ENCODE peak calls at places on chromosomes 16 and 17, in ten cellular contexts. One of them, this sample, is unnamed.

GRCh38 chr17:44850025-44850424 is 2.3 kb downstream of the HIGD1B start:
- DNase-seq in BJ: no peak
- DNase-seq in NCI-H1436: peak; percentile 54
- DNase-seq in NCI-H2029: no peak
- DNase-seq in activated effector memory CD4-positive, alpha-beta T cell treated with anti-CD3 and anti-CD28 coated beads, Interleukin-2, amount 50 U/mL, for 16 hours: no peak
- DNase-seq in stimulated activated CD8-positive, alpha-beta memory T cell treated with anti-CD3 and anti-CD28 coated beads, Interleukin-12 subunit alpha, Interleukin-12 subunit beta, amount 100 ng/mL, for 4 hours: no peak
- DNase-seq in hippocampal formation: no peak
- DNase-seq in C1 segment of cervical spinal cord: no peak
- DNase-seq in activated CD4-positive, alpha-beta T cell treated with anti-CD3 and anti-CD28 coated beads, Interleukin-2, amount 50 U/mL, for 48 hours: no peak
- DNase-seq in GM04504: no peak
- DNase-seq in this sample: no peak

GRCh38 chr16:66344533-66345145 is 21.9 kb upstream of the CDH5 start:
- DNase-seq in hippocampal formation: peak; percentile 29
- DNase-seq in BJ: no peak
- DNase-seq in GM04504: no peak
- DNase-seq in NCI-H2029: no peak
- DNase-seq in stimulated activated CD8-positive, alpha-beta memory T cell treated with anti-CD3 and anti-CD28 coated beads, Interleukin-12 subunit alpha, Interleukin-12 subunit beta, amount 100 ng/mL, for 4 hours: no peak
- DNase-seq in activated effector memory CD4-positive, alpha-beta T cell treated with anti-CD3 and anti-CD28 coated beads, Interleukin-2, amount 50 U/mL, for 16 hours: no peak
- DNase-seq in C1 segment of cervical spinal cord: no peak
- DNase-seq in activated CD4-positive, alpha-beta T cell treated with anti-CD3 and anti-CD28 coated beads, Interleukin-2, amount 50 U/mL, for 48 hours: peak; percentile 40
- DNase-seq in NCI-H1436: peak; percentile 40
- DNase-seq in this sample: no peak

GRCh38 chr16:55499951-55500350 is 8.9 kb upstream of the LPCAT2 start:
- DNase-seq in NCI-H2029: no peak
- DNase-seq in NCI-H1436: no peak
- DNase-seq in activated CD4-positive, alpha-beta T cell treated with anti-CD3 and anti-CD28 coated beads, Interleukin-2, amount 50 U/mL, for 48 hours: peak; percentile 28
- DNase-seq in stimulated activated CD8-positive, alpha-beta memory T cell treated with anti-CD3 and anti-CD28 coated beads, Interleukin-12 subunit alpha, Interleukin-12 subunit beta, amount 100 ng/mL, for 4 hours: no peak
- DNase-seq in activated effector memory CD4-positive, alpha-beta T cell treated with anti-CD3 and anti-CD28 coated beads, Interleukin-2, amount 50 U/mL, for 16 hours: no peak
- DNase-seq in hippocampal formation: no peak
- DNase-seq in GM04504: peak; percentile 96
- DNase-seq in BJ: peak; percentile 98
- DNase-seq in C1 segment of cervical spinal cord: peak; percentile 17
- DNase-seq in this sample: peak; percentile 97

GRCh38 chr17:49567104-49567521 is 8.6 kb upstream of the NXPH3 start:
- DNase-seq in NCI-H2029: no peak
- DNase-seq in activated CD4-positive, alpha-beta T cell treated with anti-CD3 and anti-CD28 coated beads, Interleukin-2, amount 50 U/mL, for 48 hours: no peak
- DNase-seq in stimulated activated CD8-positive, alpha-beta memory T cell treated with anti-CD3 and anti-CD28 coated beads, Interleukin-12 subunit alpha, Interleukin-12 subunit beta, amount 100 ng/mL, for 4 hours: no peak
- DNase-seq in activated effector memory CD4-positive, alpha-beta T cell treated with anti-CD3 and anti-CD28 coated beads, Interleukin-2, amount 50 U/mL, for 16 hours: no peak
- DNase-seq in C1 segment of cervical spinal cord: no peak
- DNase-seq in hippocampal formation: no peak
- DNase-seq in NCI-H1436: no peak
- DNase-seq in GM04504: no peak
- DNase-seq in BJ: no peak
- DNase-seq in this sample: no peak

GRCh38 chr16:68732068-68732680 is 4.9 kb upstream of the CDH1 start:
- DNase-seq in activated CD4-positive, alpha-beta T cell treated with anti-CD3 and anti-CD28 coated beads, Interleukin-2, amount 50 U/mL, for 48 hours: no peak
- DNase-seq in GM04504: no peak
- DNase-seq in activated effector memory CD4-positive, alpha-beta T cell treated with anti-CD3 and anti-CD28 coated beads, Interleukin-2, amount 50 U/mL, for 16 hours: no peak
- DNase-seq in C1 segment of cervical spinal cord: no peak
- DNase-seq in NCI-H1436: no peak
- DNase-seq in stimulated activated CD8-positive, alpha-beta memory T cell treated with anti-CD3 and anti-CD28 coated beads, Interleukin-12 subunit alpha, Interleukin-12 subunit beta, amount 100 ng/mL, for 4 hours: no peak
- DNase-seq in NCI-H2029: peak; percentile 63
- DNase-seq in BJ: no peak
- DNase-seq in hippocampal formation: no peak
- DNase-seq in this sample: no peak

GRCh38 chr16:9337262-9338032 is 246.0 kb downstream of the HAPSTR1 start:
- DNase-seq in activated CD4-positive, alpha-beta T cell treated with anti-CD3 and anti-CD28 coated beads, Interleukin-2, amount 50 U/mL, for 48 hours: no peak
- DNase-seq in NCI-H2029: no peak
- DNase-seq in hippocampal formation: no peak
- DNase-seq in NCI-H1436: no peak
- DNase-seq in activated effector memory CD4-positive, alpha-beta T cell treated with anti-CD3 and anti-CD28 coated beads, Interleukin-2, amount 50 U/mL, for 16 hours: no peak
- DNase-seq in BJ: no peak
- DNase-seq in stimulated activated CD8-positive, alpha-beta memory T cell treated with anti-CD3 and anti-CD28 coated beads, Interleukin-12 subunit alpha, Interleukin-12 subunit beta, amount 100 ng/mL, for 4 hours: no peak
- DNase-seq in GM04504: no peak
- DNase-seq in C1 segment of cervical spinal cord: peak; percentile 16
- DNase-seq in this sample: no peak

GRCh38 chr17:17722081-17722905 is 41.0 kb downstream of the RAI1 start:
- DNase-seq in activated effector memory CD4-positive, alpha-beta T cell treated with anti-CD3 and anti-CD28 coated beads, Interleukin-2, amount 50 U/mL, for 16 hours: no peak
- DNase-seq in hippocampal formation: peak; percentile 45
- DNase-seq in activated CD4-positive, alpha-beta T cell treated with anti-CD3 and anti-CD28 coated beads, Interleukin-2, amount 50 U/mL, for 48 hours: no peak
- DNase-seq in GM04504: no peak
- DNase-seq in NCI-H2029: no peak
- DNase-seq in C1 segment of cervical spinal cord: peak; percentile 34
- DNase-seq in BJ: no peak
- DNase-seq in NCI-H1436: no peak
- DNase-seq in stimulated activated CD8-positive, alpha-beta memory T cell treated with anti-CD3 and anti-CD28 coated beads, Interleukin-12 subunit alpha, Interleukin-12 subunit beta, amount 100 ng/mL, for 4 hours: no peak
- DNase-seq in this sample: no peak

GRCh38 chr16:3961449-3961849 is 80.9 kb upstream of the CREBBP start:
- DNase-seq in C1 segment of cervical spinal cord: peak; percentile 81
- DNase-seq in activated CD4-positive, alpha-beta T cell treated with anti-CD3 and anti-CD28 coated beads, Interleukin-2, amount 50 U/mL, for 48 hours: no peak
- DNase-seq in BJ: no peak
- DNase-seq in NCI-H1436: no peak
- DNase-seq in NCI-H2029: no peak
- DNase-seq in activated effector memory CD4-positive, alpha-beta T cell treated with anti-CD3 and anti-CD28 coated beads, Interleukin-2, amount 50 U/mL, for 16 hours: no peak
- DNase-seq in stimulated activated CD8-positive, alpha-beta memory T cell treated with anti-CD3 and anti-CD28 coated beads, Interleukin-12 subunit alpha, Interleukin-12 subunit beta, amount 100 ng/mL, for 4 hours: no peak
- DNase-seq in hippocampal formation: peak; percentile 35
- DNase-seq in GM04504: no peak
- DNase-seq in this sample: no peak

GRCh38 chr17:46769531-46770438 is 48.7 kb downstream of the WNT3 start:
- DNase-seq in activated effector memory CD4-positive, alpha-beta T cell treated with anti-CD3 and anti-CD28 coated beads, Interleukin-2, amount 50 U/mL, for 16 hours: no peak
- DNase-seq in NCI-H2029: no peak
- DNase-seq in activated CD4-positive, alpha-beta T cell treated with anti-CD3 and anti-CD28 coated beads, Interleukin-2, amount 50 U/mL, for 48 hours: peak; percentile 8
- DNase-seq in NCI-H1436: no peak
- DNase-seq in C1 segment of cervical spinal cord: no peak
- DNase-seq in BJ: no peak
- DNase-seq in hippocampal formation: no peak
- DNase-seq in stimulated activated CD8-positive, alpha-beta memory T cell treated with anti-CD3 and anti-CD28 coated beads, Interleukin-12 subunit alpha, Interleukin-12 subunit beta, amount 100 ng/mL, for 4 hours: no peak
- DNase-seq in GM04504: no peak
- DNase-seq in this sample: no peak

GRCh38 chr17:54901230-54901847 is 687 bp downstream of the TOM1L1 start:
- DNase-seq in NCI-H2029: no peak
- DNase-seq in NCI-H1436: peak; percentile 74
- DNase-seq in hippocampal formation: no peak
- DNase-seq in GM04504: peak; percentile 34
- DNase-seq in activated CD4-positive, alpha-beta T cell treated with anti-CD3 and anti-CD28 coated beads, Interleukin-2, amount 50 U/mL, for 48 hours: no peak
- DNase-seq in C1 segment of cervical spinal cord: no peak
- DNase-seq in activated effector memory CD4-positive, alpha-beta T cell treated with anti-CD3 and anti-CD28 coated beads, Interleukin-2, amount 50 U/mL, for 16 hours: no peak
- DNase-seq in stimulated activated CD8-positive, alpha-beta memory T cell treated with anti-CD3 and anti-CD28 coated beads, Interleukin-12 subunit alpha, Interleukin-12 subunit beta, amount 100 ng/mL, for 4 hours: no peak
- DNase-seq in BJ: no peak
- DNase-seq in this sample: no peak

GRCh38 chr16:11806721-11807120 is 9.7 kb upstream of the ZC3H7A start:
- DNase-seq in activated effector memory CD4-positive, alpha-beta T cell treated with anti-CD3 and anti-CD28 coated beads, Interleukin-2, amount 50 U/mL, for 16 hours: no peak
- DNase-seq in NCI-H2029: no peak
- DNase-seq in stimulated activated CD8-positive, alpha-beta memory T cell treated with anti-CD3 and anti-CD28 coated beads, Interleukin-12 subunit alpha, Interleukin-12 subunit beta, amount 100 ng/mL, for 4 hours: no peak
- DNase-seq in BJ: no peak
- DNase-seq in NCI-H1436: no peak
- DNase-seq in activated CD4-positive, alpha-beta T cell treated with anti-CD3 and anti-CD28 coated beads, Interleukin-2, amount 50 U/mL, for 48 hours: no peak
- DNase-seq in C1 segment of cervical spinal cord: no peak
- DNase-seq in hippocampal formation: no peak
- DNase-seq in GM04504: no peak
- DNase-seq in this sample: no peak

GRCh38 chr17:1746975-1747543 is 4.4 kb downstream of the SERPINF2 start:
- DNase-seq in NCI-H1436: no peak
- DNase-seq in GM04504: no peak
- DNase-seq in BJ: no peak
- DNase-seq in hippocampal formation: no peak
- DNase-seq in NCI-H2029: no peak
- DNase-seq in stimulated activated CD8-positive, alpha-beta memory T cell treated with anti-CD3 and anti-CD28 coated beads, Interleukin-12 subunit alpha, Interleukin-12 subunit beta, amount 100 ng/mL, for 4 hours: no peak
- DNase-seq in activated CD4-positive, alpha-beta T cell treated with anti-CD3 and anti-CD28 coated beads, Interleukin-2, amount 50 U/mL, for 48 hours: no peak
- DNase-seq in activated effector memory CD4-positive, alpha-beta T cell treated with anti-CD3 and anti-CD28 coated beads, Interleukin-2, amount 50 U/mL, for 16 hours: no peak
- DNase-seq in C1 segment of cervical spinal cord: no peak
- DNase-seq in this sample: no peak

GRCh38 chr17:4679652-4680051 is 24.3 kb downstream of the PELP1 start:
- DNase-seq in GM04504: no peak
- DNase-seq in hippocampal formation: no peak
- DNase-seq in C1 segment of cervical spinal cord: no peak
- DNase-seq in NCI-H1436: no peak
- DNase-seq in BJ: peak; percentile 7
- DNase-seq in stimulated activated CD8-positive, alpha-beta memory T cell treated with anti-CD3 and anti-CD28 coated beads, Interleukin-12 subunit alpha, Interleukin-12 subunit beta, amount 100 ng/mL, for 4 hours: no peak
- DNase-seq in NCI-H2029: no peak
- DNase-seq in activated CD4-positive, alpha-beta T cell treated with anti-CD3 and anti-CD28 coated beads, Interleukin-2, amount 50 U/mL, for 48 hours: no peak
- DNase-seq in activated effector memory CD4-positive, alpha-beta T cell treated with anti-CD3 and anti-CD28 coated beads, Interleukin-2, amount 50 U/mL, for 16 hours: no peak
- DNase-seq in this sample: peak; percentile 16

GRCh38 chr17:64920026-64920418 is 744 bp upstream of the LRRC37A3 start:
- DNase-seq in NCI-H2029: no peak
- DNase-seq in stimulated activated CD8-positive, alpha-beta memory T cell treated with anti-CD3 and anti-CD28 coated beads, Interleukin-12 subunit alpha, Interleukin-12 subunit beta, amount 100 ng/mL, for 4 hours: no peak
- DNase-seq in C1 segment of cervical spinal cord: no peak
- DNase-seq in BJ: no peak
- DNase-seq in NCI-H1436: no peak
- DNase-seq in hippocampal formation: no peak
- DNase-seq in activated effector memory CD4-positive, alpha-beta T cell treated with anti-CD3 and anti-CD28 coated beads, Interleukin-2, amount 50 U/mL, for 16 hours: no peak
- DNase-seq in activated CD4-positive, alpha-beta T cell treated with anti-CD3 and anti-CD28 coated beads, Interleukin-2, amount 50 U/mL, for 48 hours: peak; percentile 21
- DNase-seq in GM04504: no peak
- DNase-seq in this sample: no peak

GRCh38 chr16:70433456-70434103 is 5.3 kb downstream of the ST3GAL2 start:
- DNase-seq in NCI-H1436: no peak
- DNase-seq in BJ: peak; percentile 67
- DNase-seq in C1 segment of cervical spinal cord: peak; percentile 37
- DNase-seq in activated CD4-positive, alpha-beta T cell treated with anti-CD3 and anti-CD28 coated beads, Interleukin-2, amount 50 U/mL, for 48 hours: no peak
- DNase-seq in stimulated activated CD8-positive, alpha-beta memory T cell treated with anti-CD3 and anti-CD28 coated beads, Interleukin-12 subunit alpha, Interleukin-12 subunit beta, amount 100 ng/mL, for 4 hours: no peak
- DNase-seq in NCI-H2029: no peak
- DNase-seq in activated effector memory CD4-positive, alpha-beta T cell treated with anti-CD3 and anti-CD28 coated beads, Interleukin-2, amount 50 U/mL, for 16 hours: no peak
- DNase-seq in hippocampal formation: no peak
- DNase-seq in GM04504: peak; percentile 77
- DNase-seq in this sample: peak; percentile 29

GRCh38 chr16:65445313-65446260 is 323.7 kb upstream of the CDH11 start:
- DNase-seq in NCI-H1436: no peak
- DNase-seq in stimulated activated CD8-positive, alpha-beta memory T cell treated with anti-CD3 and anti-CD28 coated beads, Interleukin-12 subunit alpha, Interleukin-12 subunit beta, amount 100 ng/mL, for 4 hours: no peak
- DNase-seq in hippocampal formation: no peak
- DNase-seq in activated effector memory CD4-positive, alpha-beta T cell treated with anti-CD3 and anti-CD28 coated beads, Interleukin-2, amount 50 U/mL, for 16 hours: no peak
- DNase-seq in C1 segment of cervical spinal cord: no peak
- DNase-seq in GM04504: no peak
- DNase-seq in BJ: no peak
- DNase-seq in activated CD4-positive, alpha-beta T cell treated with anti-CD3 and anti-CD28 coated beads, Interleukin-2, amount 50 U/mL, for 48 hours: no peak
- DNase-seq in NCI-H2029: no peak
- DNase-seq in this sample: no peak

GRCh38 chr17:21250719-21251305 is 2.4 kb downstream of the NATD1 start:
- DNase-seq in NCI-H1436: no peak
- DNase-seq in activated effector memory CD4-positive, alpha-beta T cell treated with anti-CD3 and anti-CD28 coated beads, Interleukin-2, amount 50 U/mL, for 16 hours: no peak
- DNase-seq in C1 segment of cervical spinal cord: no peak
- DNase-seq in NCI-H2029: no peak
- DNase-seq in BJ: no peak
- DNase-seq in hippocampal formation: no peak
- DNase-seq in GM04504: no peak
- DNase-seq in stimulated activated CD8-positive, alpha-beta memory T cell treated with anti-CD3 and anti-CD28 coated beads, Interleukin-12 subunit alpha, Interleukin-12 subunit beta, amount 100 ng/mL, for 4 hours: no peak
- DNase-seq in activated CD4-positive, alpha-beta T cell treated with anti-CD3 and anti-CD28 coated beads, Interleukin-2, amount 50 U/mL, for 48 hours: no peak
- DNase-seq in this sample: no peak

GRCh38 chr17:63358111-63358839 is 87.8 kb downstream of the CYB561 start:
- DNase-seq in GM04504: peak; percentile 86
- DNase-seq in C1 segment of cervical spinal cord: no peak
- DNase-seq in hippocampal formation: no peak
- DNase-seq in NCI-H2029: no peak
- DNase-seq in activated CD4-positive, alpha-beta T cell treated with anti-CD3 and anti-CD28 coated beads, Interleukin-2, amount 50 U/mL, for 48 hours: no peak
- DNase-seq in BJ: peak; percentile 75
- DNase-seq in activated effector memory CD4-positive, alpha-beta T cell treated with anti-CD3 and anti-CD28 coated beads, Interleukin-2, amount 50 U/mL, for 16 hours: no peak
- DNase-seq in NCI-H1436: no peak
- DNase-seq in stimulated activated CD8-positive, alpha-beta memory T cell treated with anti-CD3 and anti-CD28 coated beads, Interleukin-12 subunit alpha, Interleukin-12 subunit beta, amount 100 ng/mL, for 4 hours: no peak
- DNase-seq in this sample: peak; percentile 57

GRCh38 chr17:36846410-36847292 is 90.6 kb upstream of the LHX1 start:
- DNase-seq in NCI-H2029: no peak
- DNase-seq in stimulated activated CD8-positive, alpha-beta memory T cell treated with anti-CD3 and anti-CD28 coated beads, Interleukin-12 subunit alpha, Interleukin-12 subunit beta, amount 100 ng/mL, for 4 hours: no peak
- DNase-seq in C1 segment of cervical spinal cord: no peak
- DNase-seq in activated effector memory CD4-positive, alpha-beta T cell treated with anti-CD3 and anti-CD28 coated beads, Interleukin-2, amount 50 U/mL, for 16 hours: no peak
- DNase-seq in NCI-H1436: no peak
- DNase-seq in GM04504: no peak
- DNase-seq in activated CD4-positive, alpha-beta T cell treated with anti-CD3 and anti-CD28 coated beads, Interleukin-2, amount 50 U/mL, for 48 hours: no peak
- DNase-seq in BJ: no peak
- DNase-seq in hippocampal formation: no peak
- DNase-seq in this sample: no peak

GRCh38 chr16:86343733-86344585 is 166.4 kb upstream of the FOXF1 start:
- DNase-seq in hippocampal formation: no peak
- DNase-seq in C1 segment of cervical spinal cord: no peak
- DNase-seq in activated effector memory CD4-positive, alpha-beta T cell treated with anti-CD3 and anti-CD28 coated beads, Interleukin-2, amount 50 U/mL, for 16 hours: no peak
- DNase-seq in NCI-H1436: no peak
- DNase-seq in NCI-H2029: no peak
- DNase-seq in BJ: no peak
- DNase-seq in stimulated activated CD8-positive, alpha-beta memory T cell treated with anti-CD3 and anti-CD28 coated beads, Interleukin-12 subunit alpha, Interleukin-12 subunit beta, amount 100 ng/mL, for 4 hours: no peak
- DNase-seq in activated CD4-positive, alpha-beta T cell treated with anti-CD3 and anti-CD28 coated beads, Interleukin-2, amount 50 U/mL, for 48 hours: no peak
- DNase-seq in GM04504: no peak
- DNase-seq in this sample: no peak

GRCh38 chr17:3759597-3760216 is 36.0 kb downstream of the HASPIN start:
- DNase-seq in C1 segment of cervical spinal cord: no peak
- DNase-seq in NCI-H2029: no peak
- DNase-seq in NCI-H1436: no peak
- DNase-seq in BJ: no peak
- DNase-seq in activated CD4-positive, alpha-beta T cell treated with anti-CD3 and anti-CD28 coated beads, Interleukin-2, amount 50 U/mL, for 48 hours: no peak
- DNase-seq in hippocampal formation: no peak
- DNase-seq in stimulated activated CD8-positive, alpha-beta memory T cell treated with anti-CD3 and anti-CD28 coated beads, Interleukin-12 subunit alpha, Interleukin-12 subunit beta, amount 100 ng/mL, for 4 hours: no peak
- DNase-seq in activated effector memory CD4-positive, alpha-beta T cell treated with anti-CD3 and anti-CD28 coated beads, Interleukin-2, amount 50 U/mL, for 16 hours: no peak
- DNase-seq in GM04504: no peak
- DNase-seq in this sample: no peak

GRCh38 chr17:30113213-30113612 is 3.4 kb upstream of the NSRP1 start:
- DNase-seq in hippocampal formation: no peak
- DNase-seq in BJ: no peak
- DNase-seq in NCI-H1436: no peak
- DNase-seq in activated CD4-positive, alpha-beta T cell treated with anti-CD3 and anti-CD28 coated beads, Interleukin-2, amount 50 U/mL, for 48 hours: no peak
- DNase-seq in activated effector memory CD4-positive, alpha-beta T cell treated with anti-CD3 and anti-CD28 coated beads, Interleukin-2, amount 50 U/mL, for 16 hours: no peak
- DNase-seq in C1 segment of cervical spinal cord: no peak
- DNase-seq in GM04504: no peak
- DNase-seq in NCI-H2029: peak; percentile 49
- DNase-seq in stimulated activated CD8-positive, alpha-beta memory T cell treated with anti-CD3 and anti-CD28 coated beads, Interleukin-12 subunit alpha, Interleukin-12 subunit beta, amount 100 ng/mL, for 4 hours: no peak
- DNase-seq in this sample: peak; percentile 62

GRCh38 chr17:410674-411401 is 58.2 kb upstream of the RPH3AL start:
- DNase-seq in NCI-H2029: no peak
- DNase-seq in stimulated activated CD8-positive, alpha-beta memory T cell treated with anti-CD3 and anti-CD28 coated beads, Interleukin-12 subunit alpha, Interleukin-12 subunit beta, amount 100 ng/mL, for 4 hours: peak; percentile 27
- DNase-seq in BJ: no peak
- DNase-seq in C1 segment of cervical spinal cord: peak; percentile 34
- DNase-seq in activated CD4-positive, alpha-beta T cell treated with anti-CD3 and anti-CD28 coated beads, Interleukin-2, amount 50 U/mL, for 48 hours: peak; percentile 55
- DNase-seq in GM04504: no peak
- DNase-seq in hippocampal formation: no peak
- DNase-seq in NCI-H1436: peak; percentile 21
- DNase-seq in activated effector memory CD4-positive, alpha-beta T cell treated with anti-CD3 and anti-CD28 coated beads, Interleukin-2, amount 50 U/mL, for 16 hours: peak; percentile 75
- DNase-seq in this sample: no peak

GRCh38 chr17:29699283-29699682 is 76.6 kb upstream of the CORO6 start:
- DNase-seq in NCI-H1436: no peak
- DNase-seq in C1 segment of cervical spinal cord: peak; percentile 12
- DNase-seq in hippocampal formation: peak; percentile 51
- DNase-seq in stimulated activated CD8-positive, alpha-beta memory T cell treated with anti-CD3 and anti-CD28 coated beads, Interleukin-12 subunit alpha, Interleukin-12 subunit beta, amount 100 ng/mL, for 4 hours: no peak
- DNase-seq in GM04504: no peak
- DNase-seq in activated effector memory CD4-positive, alpha-beta T cell treated with anti-CD3 and anti-CD28 coated beads, Interleukin-2, amount 50 U/mL, for 16 hours: no peak
- DNase-seq in NCI-H2029: no peak
- DNase-seq in BJ: no peak
- DNase-seq in activated CD4-positive, alpha-beta T cell treated with anti-CD3 and anti-CD28 coated beads, Interleukin-2, amount 50 U/mL, for 48 hours: no peak
- DNase-seq in this sample: no peak

GRCh38 chr16:66130296-66130910 is 236.1 kb upstream of the CDH5 start:
- DNase-seq in BJ: peak; percentile 82
- DNase-seq in activated CD4-positive, alpha-beta T cell treated with anti-CD3 and anti-CD28 coated beads, Interleukin-2, amount 50 U/mL, for 48 hours: no peak
- DNase-seq in NCI-H2029: no peak
- DNase-seq in hippocampal formation: no peak
- DNase-seq in stimulated activated CD8-positive, alpha-beta memory T cell treated with anti-CD3 and anti-CD28 coated beads, Interleukin-12 subunit alpha, Interleukin-12 subunit beta, amount 100 ng/mL, for 4 hours: no peak
- DNase-seq in C1 segment of cervical spinal cord: no peak
- DNase-seq in activated effector memory CD4-positive, alpha-beta T cell treated with anti-CD3 and anti-CD28 coated beads, Interleukin-2, amount 50 U/mL, for 16 hours: no peak
- DNase-seq in NCI-H1436: no peak
- DNase-seq in GM04504: peak; percentile 64
- DNase-seq in this sample: peak; percentile 83

GRCh38 chr16:67917140-67917851 is 14.4 kb downstream of the CTRL start:
- DNase-seq in activated CD4-positive, alpha-beta T cell treated with anti-CD3 and anti-CD28 coated beads, Interleukin-2, amount 50 U/mL, for 48 hours: no peak
- DNase-seq in BJ: no peak
- DNase-seq in NCI-H1436: no peak
- DNase-seq in hippocampal formation: no peak
- DNase-seq in C1 segment of cervical spinal cord: peak; percentile 64
- DNase-seq in GM04504: no peak
- DNase-seq in stimulated activated CD8-positive, alpha-beta memory T cell treated with anti-CD3 and anti-CD28 coated beads, Interleukin-12 subunit alpha, Interleukin-12 subunit beta, amount 100 ng/mL, for 4 hours: no peak
- DNase-seq in NCI-H2029: peak; percentile 44
- DNase-seq in activated effector memory CD4-positive, alpha-beta T cell treated with anti-CD3 and anti-CD28 coated beads, Interleukin-2, amount 50 U/mL, for 16 hours: no peak
- DNase-seq in this sample: no peak